ENCODE peak calls at places on chromosomes 6 and 20, in nine cellular contexts. One of them, this sample, is unnamed.

GRCh38 chr6:42694586-42694985 is 27.8 kb downstream of the PRPH2 start:
- DNase-seq in A673: no peak
- DNase-seq in H1: no peak
- DNase-seq in astrocyte: no peak
- DNase-seq in PC-3: no peak
- DNase-seq in hepatocyte: no peak
- DNase-seq in GM23248: peak; percentile 84
- DNase-seq in fibroblast of lung: peak; percentile 23
- DNase-seq in mammary epithelial cell: no peak
- DNase-seq in this sample: no peak

GRCh38 chr20:61487346-61488022 is 235.4 kb downstream of the CDH4 start:
- DNase-seq in A673: no peak
- DNase-seq in H1: no peak
- DNase-seq in astrocyte: peak; percentile 30
- DNase-seq in PC-3: no peak
- DNase-seq in hepatocyte: no peak
- DNase-seq in GM23248: no peak
- DNase-seq in fibroblast of lung: peak; percentile 39
- DNase-seq in mammary epithelial cell: no peak
- DNase-seq in this sample: no peak

GRCh38 chr20:37912874-37913273 is 9.9 kb downstream of the VSTM2L start:
- DNase-seq in A673: no peak
- DNase-seq in H1: no peak
- DNase-seq in astrocyte: no peak
- DNase-seq in PC-3: no peak
- DNase-seq in hepatocyte: no peak
- DNase-seq in GM23248: no peak
- DNase-seq in fibroblast of lung: no peak
- DNase-seq in mammary epithelial cell: no peak
- DNase-seq in this sample: no peak

GRCh38 chr20:47318027-47318595 is 38.4 kb downstream of the ZMYND8 start:
- DNase-seq in A673: peak; percentile 37
- DNase-seq in H1: peak; percentile 59
- DNase-seq in astrocyte: peak; percentile 75
- DNase-seq in PC-3: peak; percentile 75
- DNase-seq in hepatocyte: no peak
- DNase-seq in GM23248: peak; percentile 74
- DNase-seq in fibroblast of lung: peak; percentile 80
- DNase-seq in mammary epithelial cell: peak; percentile 74
- DNase-seq in this sample: peak; percentile 24

GRCh38 chr20:61940491-61940890 is 125.2 kb downstream of the TAF4 start:
- DNase-seq in A673: no peak
- DNase-seq in H1: peak; percentile 31
- DNase-seq in astrocyte: no peak
- DNase-seq in PC-3: no peak
- DNase-seq in hepatocyte: no peak
- DNase-seq in GM23248: no peak
- DNase-seq in fibroblast of lung: no peak
- DNase-seq in mammary epithelial cell: no peak
- DNase-seq in this sample: no peak

GRCh38 chr6:121794630-121795029 is 359.2 kb downstream of the GJA1 start:
- DNase-seq in A673: no peak
- DNase-seq in H1: no peak
- DNase-seq in astrocyte: peak; percentile 97
- DNase-seq in PC-3: peak; percentile 74
- DNase-seq in hepatocyte: peak; percentile 26
- DNase-seq in GM23248: peak; percentile 97
- DNase-seq in fibroblast of lung: peak; percentile 98
- DNase-seq in mammary epithelial cell: peak; percentile 88
- DNase-seq in this sample: no peak

GRCh38 chr6:118709859-118710350 is 58.5 kb upstream of the CEP85L start:
- DNase-seq in A673: peak; percentile 81
- DNase-seq in H1: no peak
- DNase-seq in astrocyte: peak; percentile 93
- DNase-seq in PC-3: peak; percentile 75
- DNase-seq in hepatocyte: no peak
- DNase-seq in GM23248: peak; percentile 77
- DNase-seq in fibroblast of lung: peak; percentile 95
- DNase-seq in mammary epithelial cell: peak; percentile 82
- DNase-seq in this sample: no peak

GRCh38 chr20:19376451-19376971 is 164.1 kb downstream of the SLC24A3 start:
- DNase-seq in A673: no peak
- DNase-seq in H1: no peak
- DNase-seq in astrocyte: no peak
- DNase-seq in PC-3: no peak
- DNase-seq in hepatocyte: no peak
- DNase-seq in GM23248: no peak
- DNase-seq in fibroblast of lung: no peak
- DNase-seq in mammary epithelial cell: no peak
- DNase-seq in this sample: peak; percentile 5

GRCh38 chr6:56752009-56752408 is 109.3 kb upstream of the DST start:
- DNase-seq in A673: peak; percentile 53
- DNase-seq in H1: no peak
- DNase-seq in astrocyte: peak; percentile 93
- DNase-seq in PC-3: peak; percentile 64
- DNase-seq in hepatocyte: no peak
- DNase-seq in GM23248: peak; percentile 86
- DNase-seq in fibroblast of lung: peak; percentile 95
- DNase-seq in mammary epithelial cell: peak; percentile 65
- DNase-seq in this sample: peak; percentile 39

GRCh38 chr6:163806761-163807499 is 392.4 kb downstream of the QKI start:
- DNase-seq in A673: no peak
- DNase-seq in H1: no peak
- DNase-seq in astrocyte: peak; percentile 39
- DNase-seq in PC-3: no peak
- DNase-seq in hepatocyte: no peak
- DNase-seq in GM23248: peak; percentile 5
- DNase-seq in fibroblast of lung: peak; percentile 46
- DNase-seq in mammary epithelial cell: no peak
- DNase-seq in this sample: no peak

GRCh38 chr20:49595811-49596545 is 28.0 kb upstream of the PTGIS start:
- DNase-seq in A673: no peak
- DNase-seq in H1: no peak
- DNase-seq in astrocyte: peak; percentile 85
- DNase-seq in PC-3: no peak
- DNase-seq in hepatocyte: no peak
- DNase-seq in GM23248: peak; percentile 82
- DNase-seq in fibroblast of lung: peak; percentile 91
- DNase-seq in mammary epithelial cell: no peak
- DNase-seq in this sample: no peak

GRCh38 chr6:41649596-41649995 is 11.3 kb downstream of the MDFI start:
- DNase-seq in A673: no peak
- DNase-seq in H1: no peak
- DNase-seq in astrocyte: no peak
- DNase-seq in PC-3: no peak
- DNase-seq in hepatocyte: no peak
- DNase-seq in GM23248: no peak
- DNase-seq in fibroblast of lung: no peak
- DNase-seq in mammary epithelial cell: no peak
- DNase-seq in this sample: no peak

GRCh38 chr20:24478584-24478983 is 9.2 kb downstream of the SYNDIG1 start:
- DNase-seq in A673: no peak
- DNase-seq in H1: no peak
- DNase-seq in astrocyte: no peak
- DNase-seq in PC-3: no peak
- DNase-seq in hepatocyte: no peak
- DNase-seq in GM23248: no peak
- DNase-seq in fibroblast of lung: no peak
- DNase-seq in mammary epithelial cell: no peak
- DNase-seq in this sample: peak; percentile 38

GRCh38 chr6:108113557-108114519 is 39.3 kb upstream of the OSTM1 start:
- DNase-seq in A673: peak; percentile 80
- DNase-seq in H1: peak; percentile 80
- DNase-seq in astrocyte: peak; percentile 23
- DNase-seq in PC-3: peak; percentile 64
- DNase-seq in hepatocyte: peak; percentile 64
- DNase-seq in GM23248: peak; percentile 74
- DNase-seq in fibroblast of lung: peak; percentile 35
- DNase-seq in mammary epithelial cell: peak; percentile 45
- DNase-seq in this sample: peak; percentile 76

GRCh38 chr6:168035661-168036616 is 38.5 kb downstream of the KIF25 start:
- DNase-seq in A673: peak; percentile 56
- DNase-seq in H1: no peak
- DNase-seq in astrocyte: peak; percentile 78
- DNase-seq in PC-3: peak; percentile 30
- DNase-seq in hepatocyte: peak; percentile 45
- DNase-seq in GM23248: peak; percentile 64
- DNase-seq in fibroblast of lung: peak; percentile 76
- DNase-seq in mammary epithelial cell: peak; percentile 33
- DNase-seq in this sample: peak; percentile 25

GRCh38 chr6:70889270-70889669 is 67.6 kb downstream of the B3GAT2 start:
- DNase-seq in A673: no peak
- DNase-seq in H1: no peak
- DNase-seq in astrocyte: no peak
- DNase-seq in PC-3: no peak
- DNase-seq in hepatocyte: no peak
- DNase-seq in GM23248: no peak
- DNase-seq in fibroblast of lung: no peak
- DNase-seq in mammary epithelial cell: no peak
- DNase-seq in this sample: no peak

GRCh38 chr6:40344566-40345185 is 242.5 kb downstream of the LRFN2 start:
- DNase-seq in A673: no peak
- DNase-seq in H1: peak; percentile 43
- DNase-seq in astrocyte: no peak
- DNase-seq in PC-3: no peak
- DNase-seq in hepatocyte: no peak
- DNase-seq in GM23248: no peak
- DNase-seq in fibroblast of lung: no peak
- DNase-seq in mammary epithelial cell: no peak
- DNase-seq in this sample: peak; percentile 13

DNA sequence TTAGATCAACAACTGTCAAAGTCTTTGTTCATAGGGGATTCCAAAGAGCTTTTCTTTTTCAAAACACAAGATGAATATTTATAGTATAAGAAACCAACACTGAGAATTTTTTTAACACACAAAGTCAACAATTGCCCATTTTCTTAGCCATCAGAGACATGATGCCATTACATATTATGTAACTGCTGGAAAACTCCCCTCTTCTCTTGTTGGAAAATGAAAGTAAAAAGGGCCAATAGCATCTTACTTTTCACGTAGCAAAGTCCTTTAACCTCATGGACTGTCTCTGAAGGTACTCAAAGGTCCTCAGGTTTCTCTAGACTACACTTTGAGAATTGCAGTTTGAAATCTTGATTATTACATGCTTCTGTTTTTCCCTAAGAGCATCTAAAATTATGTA is 67.6 kb downstream of the LPA start:
- DNase-seq in A673: no peak
- DNase-seq in H1: no peak
- DNase-seq in astrocyte: no peak
- DNase-seq in PC-3: no peak
- DNase-seq in hepatocyte: no peak
- DNase-seq in GM23248: no peak
- DNase-seq in fibroblast of lung: no peak
- DNase-seq in mammary epithelial cell: no peak
- DNase-seq in this sample: no peak
- H3K4me3 ChIP-seq in A673: no peak overlapping the region
- H3K4me3 ChIP-seq in H1: no peak overlapping the region
- H3K4me3 ChIP-seq in astrocyte: no peak overlapping the region
- H3K4me3 ChIP-seq in PC-3: no peak overlapping the region
- H3K4me3 ChIP-seq in hepatocyte: no peak overlapping the region
- H3K4me3 ChIP-seq in GM23248: no peak overlapping the region
- H3K4me3 ChIP-seq in fibroblast of lung: no peak overlapping the region
- H3K4me3 ChIP-seq in mammary epithelial cell: no peak overlapping the region
- H3K4me3 ChIP-seq in this sample: no peak overlapping the region

GRCh38 chr6:14625173-14625895 is 507.8 kb downstream of the CD83 start:
- DNase-seq in A673: no peak
- DNase-seq in H1: peak; percentile 55
- DNase-seq in astrocyte: no peak
- DNase-seq in PC-3: no peak
- DNase-seq in hepatocyte: no peak
- DNase-seq in GM23248: no peak
- DNase-seq in fibroblast of lung: no peak
- DNase-seq in mammary epithelial cell: no peak
- DNase-seq in this sample: no peak
- TF ChIP-seq EZH2 in A673: no peak
- TF ChIP-seq EZH2 in H1: no peak
- TF ChIP-seq EZH2 in astrocyte: no peak
- TF ChIP-seq EZH2 in PC-3: no peak
- TF ChIP-seq EZH2 in hepatocyte: no peak
- TF ChIP-seq EZH2 in GM23248: no peak
- TF ChIP-seq EZH2 in fibroblast of lung: no peak
- TF ChIP-seq EZH2 in mammary epithelial cell: no peak
- TF ChIP-seq EZH2 in this sample: no peak

GRCh38 chr20:31475472-31476312 is 604 bp downstream of the REM1 start:
- DNase-seq in A673: no peak
- DNase-seq in H1: no peak
- DNase-seq in astrocyte: no peak
- DNase-seq in PC-3: no peak
- DNase-seq in hepatocyte: no peak
- DNase-seq in GM23248: no peak
- DNase-seq in fibroblast of lung: no peak
- DNase-seq in mammary epithelial cell: no peak
- DNase-seq in this sample: no peak
- H3K4me3 ChIP-seq in A673: no peak overlapping the region
- H3K4me3 ChIP-seq in H1: no peak overlapping the region
- H3K4me3 ChIP-seq in astrocyte: no peak overlapping the region
- H3K4me3 ChIP-seq in PC-3: no peak overlapping the region
- H3K4me3 ChIP-seq in hepatocyte: no peak overlapping the region
- H3K4me3 ChIP-seq in GM23248: no peak overlapping the region
- H3K4me3 ChIP-seq in fibroblast of lung: no peak overlapping the region
- H3K4me3 ChIP-seq in mammary epithelial cell: no peak overlapping the region
- H3K4me3 ChIP-seq in this sample: peak overlapping the region; percentile 17

DNA sequence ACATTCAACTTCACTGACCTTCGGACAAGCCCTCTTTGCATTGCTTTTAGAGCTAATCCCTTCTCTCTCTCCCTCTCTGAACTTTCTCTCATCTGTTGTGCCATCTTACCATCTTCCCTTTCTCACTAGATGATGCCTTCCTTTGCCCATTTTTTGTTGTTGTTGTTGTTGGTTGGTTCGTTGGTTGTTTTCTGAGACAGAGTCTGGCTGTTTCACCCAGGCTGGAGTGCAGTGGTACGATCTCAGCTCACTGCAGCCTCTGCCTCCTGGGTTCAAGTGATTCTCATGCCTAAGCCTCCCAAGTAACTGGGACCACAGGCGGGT is 18.8 kb downstream of the MAP3K5 start:
- DNase-seq in A673: no peak
- DNase-seq in H1: no peak
- DNase-seq in astrocyte: no peak
- DNase-seq in PC-3: no peak
- DNase-seq in hepatocyte: no peak
- DNase-seq in GM23248: no peak
- DNase-seq in fibroblast of lung: no peak
- DNase-seq in mammary epithelial cell: no peak
- DNase-seq in this sample: no peak
- TF ChIP-seq EZH2 in A673: no peak
- TF ChIP-seq EZH2 in H1: no peak
- TF ChIP-seq EZH2 in astrocyte: no peak
- TF ChIP-seq EZH2 in PC-3: no peak
- TF ChIP-seq EZH2 in hepatocyte: no peak
- TF ChIP-seq EZH2 in GM23248: no peak
- TF ChIP-seq EZH2 in fibroblast of lung: no peak
- TF ChIP-seq EZH2 in mammary epithelial cell: no peak
- TF ChIP-seq EZH2 in this sample: no peak

GRCh38 chr6:10556496-10557391 is 35.6 kb downstream of the GCNT2 start:
- DNase-seq in A673: no peak
- DNase-seq in H1: no peak
- DNase-seq in astrocyte: no peak
- DNase-seq in PC-3: no peak
- DNase-seq in hepatocyte: no peak
- DNase-seq in GM23248: no peak
- DNase-seq in fibroblast of lung: peak; percentile 19
- DNase-seq in mammary epithelial cell: no peak
- DNase-seq in this sample: no peak
- H3K4me3 ChIP-seq in A673: peak overlapping the region; percentile 44
- H3K4me3 ChIP-seq in H1: peak overlapping the region; percentile 90
- H3K4me3 ChIP-seq in astrocyte: peak overlapping the region; percentile 58
- H3K4me3 ChIP-seq in PC-3: no peak overlapping the region
- H3K4me3 ChIP-seq in hepatocyte: no peak overlapping the region
- H3K4me3 ChIP-seq in GM23248: no peak overlapping the region
- H3K4me3 ChIP-seq in fibroblast of lung: no peak overlapping the region
- H3K4me3 ChIP-seq in mammary epithelial cell: no peak overlapping the region
- H3K4me3 ChIP-seq in this sample: peak overlapping the region; percentile 63